ENCODE peak calls at places on chromosomes 5 and 9, in eight cellular contexts. E, V, U, R, N, T, H and F are unnamed samples.

GRCh38 chr9:70635790-70636189 is 221.3 kb upstream of the KLF9 start:
- DNase-seq in E (no peak), V (peak), U (no peak), R (no peak), N (no peak), T (no peak), H (no peak), F (no peak)

GRCh38 chr5:148416921-148417320 is 33.2 kb downstream of the FBXO38 start:
- DNase-seq in E (no peak), V (peak), U (no peak), R (no peak), N (no peak), T (no peak), H (no peak), F (no peak)

GRCh38 chr5:180313677-180314076 is 21.8 kb upstream of the MAPK9 start:
- DNase-seq in E (peak), V (peak), U (no peak), R (no peak), N (no peak), T (no peak), H (peak), F (peak)

GRCh38 chr9:96020822-96021615 is 145.5 kb downstream of the ERCC6L2 start:
- DNase-seq in E (peak), V (peak), U (no peak), R (no peak), N (no peak), T (no peak), H (peak), F (no peak)

GRCh38 chr9:113179839-113180238 is 29.0 kb downstream of the SLC31A2 start:
- DNase-seq in E (no peak), V (no peak), U (no peak), R (no peak), N (no peak), T (no peak), H (no peak), F (no peak)

GRCh38 chr5:53426517-53426839 is 54.0 kb upstream of the FST start:
- DNase-seq in E (no peak), V (no peak), U (no peak), R (no peak), N (no peak), T (no peak), H (no peak), F (no peak)

GRCh38 chr5:66080664-66081063 is 63.4 kb upstream of the SREK1 start:
- DNase-seq in E (no peak), V (no peak), U (no peak), R (no peak), N (no peak), T (no peak), H (no peak), F (no peak)

GRCh38 chr9:121455527-121456239 is 44.0 kb downstream of the GGTA1 start:
- DNase-seq in E (no peak), V (no peak), U (no peak), R (no peak), N (no peak), T (no peak), H (no peak), F (no peak)

GRCh38 chr9:12740845-12741244 is 34.0 kb upstream of the LURAP1L start:
- DNase-seq in E (no peak), V (no peak), U (no peak), R (no peak), N (no peak), T (no peak), H (no peak), F (no peak)

GRCh38 chr5:35659556-35659955 is 41.9 kb downstream of the SPEF2 start:
- DNase-seq in E (no peak), V (no peak), U (no peak), R (no peak), N (no peak), T (no peak), H (no peak), F (no peak)

GRCh38 chr5:149358294-149358651 is 427 bp downstream of the PCYOX1L start:
- DNase-seq in E (no peak), V (peak), U (peak), R (no peak), N (peak), T (no peak), H (peak), F (no peak)

GRCh38 chr5:77864997-77865396 is 88.9 kb upstream of the TBCA start:
- DNase-seq in E (no peak), V (no peak), U (no peak), R (no peak), N (no peak), T (no peak), H (peak), F (no peak)

GRCh38 chr5:14038341-14038959 is 94.0 kb upstream of the DNAH5 start:
- DNase-seq in E (no peak), V (peak), U (no peak), R (no peak), N (no peak), T (no peak), H (no peak), F (no peak)

GRCh38 chr9:109289186-109289585 is 31.7 kb downstream of the EPB41L4B start:
- DNase-seq in E (no peak), V (no peak), U (no peak), R (no peak), N (no peak), T (no peak), H (peak), F (no peak)

GRCh38 chr5:138082033-138082432 is 1.8 kb upstream of the WNT8A start:
- DNase-seq in E (no peak), V (no peak), U (no peak), R (no peak), N (no peak), T (no peak), H (no peak), F (no peak)

GRCh38 chr5:77168187-77168883 is 42.1 kb upstream of the PDE8B start:
- DNase-seq in E (no peak), V (peak), U (no peak), R (no peak), N (peak), T (peak), H (peak), F (no peak)

GRCh38 chr9:16314476-16314875 is 556.0 kb downstream of the BNC2 start:
- DNase-seq in E (no peak), V (no peak), U (no peak), R (no peak), N (no peak), T (peak), H (no peak), F (no peak)

GRCh38 chr5:58057324-58057723 is 402.6 kb downstream of the PLK2 start:
- DNase-seq in E (no peak), V (no peak), U (no peak), R (no peak), N (no peak), T (no peak), H (no peak), F (no peak)

GRCh38 chr9:128251701-128252100 is 24.1 kb downstream of the GOLGA2 start:
- DNase-seq in E (no peak), V (no peak), U (no peak), R (no peak), N (no peak), T (no peak), H (no peak), F (no peak)

GRCh38 chr9:80175286-80175906 is 603.6 kb downstream of the TLE4 start:
- DNase-seq in E (no peak), V (peak), U (peak), R (no peak), N (no peak), T (no peak), H (peak), F (no peak)

GRCh38 chr5:4907636-4908035 is 232.5 kb upstream of the ADAMTS16 start:
- DNase-seq in E (no peak), V (no peak), U (no peak), R (no peak), N (no peak), T (no peak), H (no peak), F (no peak)

GRCh38 chr5:156188026-156188425 is 138.9 kb upstream of the SGCD start:
- DNase-seq in E (no peak), V (no peak), U (no peak), R (no peak), N (no peak), T (no peak), H (no peak), F (no peak)

GRCh38 chr9:135075234-135076142 is 12.0 kb upstream of the OLFM1 start:
- DNase-seq in E (peak), V (peak), U (no peak), R (no peak), N (peak), T (no peak), H (no peak), F (no peak)

GRCh38 chr5:77015938-77016569 is 14.2 kb upstream of the AGGF1 start:
- DNase-seq in E (no peak), V (peak), U (peak), R (no peak), N (no peak), T (no peak), H (no peak), F (no peak)

GRCh38 chr5:856531-857425 is 6.0 kb upstream of the ZDHHC11 start:
- DNase-seq in E (no peak), V (no peak), U (no peak), R (no peak), N (peak), T (no peak), H (no peak), F (no peak)

GRCh38 chr5:113092683-113093082 is 116.1 kb downstream of the DCP2 start:
- DNase-seq in E (no peak), V (no peak), U (no peak), R (no peak), N (no peak), T (no peak), H (no peak), F (no peak)

GRCh38 chr5:172283862-172284274 is 304 bp upstream of the UBTD2 start:
- DNase-seq in E (peak), V (peak), U (peak), R (peak), N (peak), T (peak), H (peak), F (peak)

GRCh38 chr5:149412783-149413476 is 33.8 kb upstream of the IL17B start:
- DNase-seq in E (no peak), V (no peak), U (no peak), R (no peak), N (peak), T (no peak), H (no peak), F (no peak)

GRCh38 chr9:94920439-94920951 is 194.0 kb downstream of the AOPEP start:
- DNase-seq in E (no peak), V (peak), U (no peak), R (no peak), N (peak), T (peak), H (no peak), F (no peak)

GRCh38 chr5:13866792-13867191 is 77.7 kb downstream of the DNAH5 start:
- DNase-seq in E (no peak), V (peak), U (peak), R (no peak), N (no peak), T (no peak), H (no peak), F (no peak)

GRCh38 chr9:130939405-130939941 is 426 bp upstream of the FIBCD1 start:
- DNase-seq in E (no peak), V (no peak), U (no peak), R (no peak), N (no peak), T (no peak), H (no peak), F (no peak)

GRCh38 chr5:154321546-154321945 is 124.3 kb upstream of the SAP30L start:
- DNase-seq in E (no peak), V (no peak), U (no peak), R (no peak), N (no peak), T (no peak), H (no peak), F (no peak)

GRCh38 chr5:62083661-62084060 is 222.3 kb upstream of the KIF2A start:
- DNase-seq in E (no peak), V (no peak), U (no peak), R (no peak), N (no peak), T (no peak), H (no peak), F (no peak)

GRCh38 chr5:64497390-64497789 is 8.4 kb upstream of the RGS7BP start:
- DNase-seq in E (no peak), V (peak), U (no peak), R (no peak), N (no peak), T (no peak), H (no peak), F (no peak)

GRCh38 chr9:91047993-91048607 is 246.5 kb downstream of the SYK start:
- DNase-seq in E (no peak), V (peak), U (no peak), R (no peak), N (no peak), T (peak), H (no peak), F (no peak)

GRCh38 chr5:128965011-128965637 is at the start of gene SLC27A6:
- DNase-seq in E (no peak), V (peak), U (no peak), R (no peak), N (no peak), T (no peak), H (no peak), F (no peak)

GRCh38 chr5:151060742-151061141 is 20.1 kb downstream of the TNIP1 start:
- DNase-seq in E (no peak), V (no peak), U (no peak), R (no peak), N (peak), T (no peak), H (no peak), F (no peak)

GRCh38 chr9:85543196-85543595 is 198.6 kb downstream of the AGTPBP1 start:
- DNase-seq in E (no peak), V (peak), U (no peak), R (no peak), N (no peak), T (no peak), H (no peak), F (no peak)

GRCh38 chr9:91572044-91572443 is 148.4 kb upstream of the NFIL3 start:
- DNase-seq in E (no peak), V (peak), U (no peak), R (no peak), N (no peak), T (no peak), H (no peak), F (no peak)